ENCODE peak calls at places on chromosomes 11 and 22, in six cellular contexts. One of them, this sample, is unnamed.

GRCh38 chr22:28021116-28021997 is 102.3 kb upstream of the PITPNB start:
- DNase-seq in mammary epithelial cell: no peak
- DNase-seq in WTC11: no peak
- DNase-seq in central memory CD4-positive, alpha-beta T cell: no peak
- DNase-seq in GOT3: no peak
- DNase-seq in brain pericyte: no peak
- DNase-seq in this sample: peak

GRCh38 chr11:1195690-1196515 is 27.0 kb upstream of the MUC5B start:
- DNase-seq in GOT3: no peak
- DNase-seq in mammary epithelial cell: no peak
- DNase-seq in central memory CD4-positive, alpha-beta T cell: no peak
- DNase-seq in brain pericyte: no peak
- DNase-seq in WTC11: peak
- DNase-seq in this sample: no peak

GRCh38 chr22:45636668-45637067 is 35.0 kb upstream of the ATXN10 start:
- DNase-seq in brain pericyte: no peak
- DNase-seq in WTC11: no peak
- DNase-seq in mammary epithelial cell: no peak
- DNase-seq in GOT3: no peak
- DNase-seq in central memory CD4-positive, alpha-beta T cell: no peak
- DNase-seq in this sample: no peak

GRCh38 chr11:35036642-35037041 is 102.3 kb upstream of the CD44 start:
- DNase-seq in brain pericyte: no peak
- DNase-seq in GOT3: no peak
- DNase-seq in WTC11: no peak
- DNase-seq in mammary epithelial cell: no peak
- DNase-seq in central memory CD4-positive, alpha-beta T cell: no peak
- DNase-seq in this sample: no peak

GRCh38 chr22:30183861-30184278 is 62.7 kb downstream of the LIF start:
- DNase-seq in WTC11: no peak
- DNase-seq in central memory CD4-positive, alpha-beta T cell: no peak
- DNase-seq in GOT3: no peak
- DNase-seq in mammary epithelial cell: peak
- DNase-seq in brain pericyte: no peak
- DNase-seq in this sample: no peak

GRCh38 chr11:133705873-133706272 is 139.4 kb downstream of the SPATA19 start:
- DNase-seq in central memory CD4-positive, alpha-beta T cell: no peak
- DNase-seq in WTC11: no peak
- DNase-seq in mammary epithelial cell: no peak
- DNase-seq in GOT3: no peak
- DNase-seq in brain pericyte: no peak
- DNase-seq in this sample: no peak

GRCh38 chr22:17867160-17867785 is 93.0 kb upstream of the BID start:
- DNase-seq in central memory CD4-positive, alpha-beta T cell: no peak
- DNase-seq in mammary epithelial cell: no peak
- DNase-seq in brain pericyte: no peak
- DNase-seq in WTC11: no peak
- DNase-seq in GOT3: no peak
- DNase-seq in this sample: no peak

GRCh38 chr11:77361184-77361583 is 59.7 kb upstream of the GDPD4 start:
- DNase-seq in GOT3: no peak
- DNase-seq in central memory CD4-positive, alpha-beta T cell: no peak
- DNase-seq in brain pericyte: no peak
- DNase-seq in WTC11: no peak
- DNase-seq in mammary epithelial cell: peak
- DNase-seq in this sample: no peak

GRCh38 chr11:46391578-46392420 is at the start of gene CHRM4:
- DNase-seq in mammary epithelial cell: peak
- DNase-seq in WTC11: peak
- DNase-seq in central memory CD4-positive, alpha-beta T cell: no peak
- DNase-seq in brain pericyte: no peak
- DNase-seq in GOT3: no peak
- DNase-seq in this sample: peak

GRCh38 chr22:24517446-24517845 is 22.3 kb downstream of the UPB1 start:
- DNase-seq in GOT3: no peak
- DNase-seq in mammary epithelial cell: no peak
- DNase-seq in central memory CD4-positive, alpha-beta T cell: no peak
- DNase-seq in brain pericyte: no peak
- DNase-seq in WTC11: no peak
- DNase-seq in this sample: no peak

GRCh38 chr22:31738566-31738965 is 11.4 kb downstream of the PRR14L start:
- DNase-seq in central memory CD4-positive, alpha-beta T cell: no peak
- DNase-seq in mammary epithelial cell: no peak
- DNase-seq in brain pericyte: no peak
- DNase-seq in WTC11: no peak
- DNase-seq in GOT3: no peak
- DNase-seq in this sample: no peak

GRCh38 chr11:119897576-119897975 is 168.6 kb upstream of the NECTIN1 start:
- DNase-seq in WTC11: no peak
- DNase-seq in GOT3: no peak
- DNase-seq in central memory CD4-positive, alpha-beta T cell: no peak
- DNase-seq in brain pericyte: no peak
- DNase-seq in mammary epithelial cell: no peak
- DNase-seq in this sample: no peak

GRCh38 chr11:114053406-114053805 is 6.1 kb upstream of the ZBTB16 start:
- DNase-seq in brain pericyte: no peak
- DNase-seq in mammary epithelial cell: no peak
- DNase-seq in GOT3: no peak
- DNase-seq in central memory CD4-positive, alpha-beta T cell: no peak
- DNase-seq in WTC11: no peak
- DNase-seq in this sample: no peak

GRCh38 chr22:20530368-20531153 is 23.2 kb downstream of the MED15 start:
- DNase-seq in GOT3: no peak
- DNase-seq in mammary epithelial cell: peak
- DNase-seq in central memory CD4-positive, alpha-beta T cell: no peak
- DNase-seq in brain pericyte: no peak
- DNase-seq in WTC11: no peak
- DNase-seq in this sample: no peak

GRCh38 chr11:109933126-109933525 is 160.1 kb upstream of the ZC3H12C start:
- DNase-seq in central memory CD4-positive, alpha-beta T cell: no peak
- DNase-seq in brain pericyte: no peak
- DNase-seq in GOT3: no peak
- DNase-seq in mammary epithelial cell: no peak
- DNase-seq in WTC11: no peak
- DNase-seq in this sample: no peak

GRCh38 chr11:15674756-15675155 is 560.0 kb downstream of the INSC start:
- DNase-seq in central memory CD4-positive, alpha-beta T cell: no peak
- DNase-seq in mammary epithelial cell: no peak
- DNase-seq in brain pericyte: no peak
- DNase-seq in WTC11: no peak
- DNase-seq in GOT3: no peak
- DNase-seq in this sample: no peak

GRCh38 chr11:42013656-42014201 is 554.3 kb upstream of the LRRC4C start:
- DNase-seq in brain pericyte: no peak
- DNase-seq in central memory CD4-positive, alpha-beta T cell: no peak
- DNase-seq in WTC11: no peak
- DNase-seq in mammary epithelial cell: peak
- DNase-seq in GOT3: no peak
- DNase-seq in this sample: no peak

GRCh38 chr11:131978351-131978750 is 607.9 kb downstream of the NTM start:
- DNase-seq in brain pericyte: no peak
- DNase-seq in central memory CD4-positive, alpha-beta T cell: no peak
- DNase-seq in mammary epithelial cell: no peak
- DNase-seq in GOT3: no peak
- DNase-seq in WTC11: no peak
- DNase-seq in this sample: no peak